ENCODE peak calls at places on chromosome 3, in five cellular contexts. A is fibroblast of mammary gland, B is H9, Y is AG08396, H is KBM-7. K is an unnamed sample.

GRCh38 chr3:39757312-39757711 is 52.1 kb upstream of the MYRIP start:
- DNase-seq in A (no peak), H (no peak), Y (no peak), B (no peak), K (no peak)

GRCh38 chr3:126781889-126782491 is 78.0 kb downstream of the CHCHD6 start:
- DNase-seq in B (no peak), H (no peak), A (peak; percentile 95), Y (peak; percentile 71), K (no peak)

GRCh38 chr3:66080167-66080566 is 41.4 kb upstream of the MAGI1 start:
- DNase-seq in A (no peak), B (no peak), H (no peak), Y (no peak), K (no peak)

GRCh38 chr3:160885791-160886286 is 129.8 kb downstream of the PPM1L start:
- DNase-seq in A (peak; percentile 75), H (peak; percentile 19), B (peak; percentile 60), Y (no peak), K (peak; percentile 24)

GRCh38 chr3:126365351-126366274 is 8.4 kb upstream of the KLF15 start:
- DNase-seq in H (no peak), B (no peak), Y (no peak), A (no peak), K (no peak)

GRCh38 chr3:27666708-27667107 is 55.4 kb downstream of the EOMES start:
- DNase-seq in B (peak; percentile 87), Y (peak; percentile 44), H (peak; percentile 90), A (peak; percentile 78), K (peak; percentile 84)

GRCh38 chr3:47370887-47371697 is 9.7 kb upstream of the PTPN23 start:
- DNase-seq in Y (peak; percentile 52), B (peak; percentile 56), A (no peak), H (no peak), K (peak; percentile 54)

GRCh38 chr3:187798126-187798525 is 52.9 kb upstream of the BCL6 start:
- DNase-seq in H (peak; percentile 86), Y (no peak), B (no peak), A (no peak), K (peak; percentile 19)

GRCh38 chr3:35785540-35785939 is 146.2 kb downstream of the ARPP21 start:
- DNase-seq in A (no peak), H (peak; percentile 1), B (no peak), Y (no peak), K (peak; percentile 2)

GRCh38 chr3:72274511-72275295 is 489.8 kb upstream of the PROK2 start:
- DNase-seq in Y (peak; percentile 53), H (peak; percentile 72), B (no peak), A (peak; percentile 88), K (peak; percentile 71)

GRCh38 chr3:186241910-186242821 is 119.9 kb downstream of the DGKG start:
- DNase-seq in B (peak; percentile 91), H (peak; percentile 92), Y (peak; percentile 85), A (peak; percentile 86), K (peak; percentile 93)

GRCh38 chr3:16315623-16316022 is 50.6 kb downstream of the OXNAD1 start:
- DNase-seq in H (no peak), Y (no peak), A (no peak), B (no peak), K (no peak)

GRCh38 chr3:22966349-22966748 is 236.8 kb upstream of the UBE2E2 start:
- DNase-seq in H (no peak), B (no peak), Y (no peak), A (no peak), K (no peak)

GRCh38 chr3:129614927-129615363 is 8.5 kb upstream of the PLXND1 start:
- DNase-seq in Y (no peak), A (no peak), B (no peak), H (no peak), K (peak; percentile 40)

GRCh38 chr3:4979401-4980228 is at the start of gene BHLHE40:
- DNase-seq in Y (no peak), A (peak; percentile 27), H (no peak), B (no peak), K (peak; percentile 56)

GRCh38 chr3:18300916-18301315 is 124.2 kb downstream of the SATB1 start:
- DNase-seq in Y (no peak), H (no peak), A (no peak), B (no peak), K (no peak)

GRCh38 chr3:56681963-56682457 is 1.1 kb downstream of the TASOR start:
- DNase-seq in A (no peak), B (peak; percentile 81), H (no peak), Y (no peak), K (no peak)

GRCh38 chr3:56596441-56596840 is 39.5 kb downstream of the CCDC66 start:
- DNase-seq in B (no peak), A (no peak), H (no peak), Y (no peak), K (no peak)

GRCh38 chr3:149902498-149903139 is 68.1 kb downstream of the PFN2 start:
- DNase-seq in Y (no peak), H (peak; percentile 3), B (no peak), A (peak; percentile 6), K (no peak)

K was measured in NB4.